ENCODE peak calls at places on chromosomes 13 and 19, in nine cellular contexts. K, S, R, B, Z, P, H, O and A are unnamed samples.
A peak's percentile ranks its signal among the peaks of the same experiment; 100 is the strongest.

GRCh38 chr19:51589511-51589910 is 18.4 kb downstream of the ZNF175 start:
- DNase-seq in P (no peak), Z (no peak), O (no peak), B (no peak), S (no peak), H (no peak), K (no peak), R (no peak), A (no peak)

GRCh38 chr19:4830332-4830731 is 1.2 kb downstream of the TICAM1 start:
- DNase-seq in R (no peak), B (no peak), K (no peak), O (no peak), H (no peak), S (no peak), Z (no peak), P (no peak), A (no peak)

GRCh38 chr19:52069653-52070052 is 21.0 kb upstream of the ZNF432 start:
- DNase-seq in K (no peak), S (no peak), B (no peak), Z (no peak), P (no peak), R (no peak), H (no peak), O (no peak), A (no peak)

GRCh38 chr19:13766095-13766481 is 1.8 kb downstream of the MRI1 start:
- DNase-seq in P (no peak), K (no peak), B (no peak), R (no peak), H (no peak), Z (no peak), S (no peak), O (no peak), A (no peak)

GRCh38 chr19:30498707-30499106 is 126.5 kb downstream of the ZNF536 start:
- DNase-seq in Z (no peak), K (peak; percentile 19), B (no peak), H (peak; percentile 34), O (no peak), S (peak; percentile 48), R (no peak), P (no peak), A (no peak)

GRCh38 chr19:13817018-13817614 is 21.9 kb downstream of the ZSWIM4 start:
- DNase-seq in P (no peak), S (no peak), H (no peak), R (no peak), O (no peak), Z (no peak), B (peak; percentile 35), K (no peak), A (no peak)

GRCh38 chr19:2553510-2553909 is 77.6 kb downstream of the GADD45B start:
- DNase-seq in P (no peak), R (no peak), S (no peak), O (no peak), H (no peak), B (no peak), K (no peak), Z (no peak), A (no peak)

GRCh38 chr19:46571495-46571894 is 29.6 kb upstream of the CALM3 start:
- DNase-seq in B (peak; percentile 46), R (peak; percentile 37), O (no peak), Z (peak; percentile 38), P (no peak), K (peak; percentile 22), S (no peak), H (peak; percentile 32), A (peak; percentile 31)

GRCh38 chr13:109093988-109094387 is 464.6 kb downstream of the MYO16 start:
- DNase-seq in H (no peak), R (no peak), Z (no peak), S (no peak), B (no peak), K (no peak), O (no peak), P (no peak), A (no peak)